ENCODE peak calls at places on chromosomes 4 and X, in nine cellular contexts. One of them, this sample, is unnamed.

GRCh38 chrX:11944486-11944885 is 186.4 kb downstream of the MSL3 start:
- DNase-seq in PC-3: peak; percentile 66
- DNase-seq in GM23248: peak; percentile 27
- DNase-seq in GM23338: peak; percentile 74
- DNase-seq in neural progenitor cell: peak; percentile 57
- DNase-seq in hepatocyte: peak; percentile 49
- DNase-seq in SK-N-SH: peak; percentile 26
- DNase-seq in HCT116: no peak
- DNase-seq in MM.1S: no peak
- DNase-seq in this sample: peak; percentile 3

GRCh38 chr4:150794706-150795105 is 212.8 kb downstream of the MAB21L2 start:
- DNase-seq in PC-3: no peak
- DNase-seq in GM23248: no peak
- DNase-seq in GM23338: no peak
- DNase-seq in neural progenitor cell: no peak
- DNase-seq in hepatocyte: no peak
- DNase-seq in SK-N-SH: no peak
- DNase-seq in HCT116: no peak
- DNase-seq in MM.1S: no peak
- DNase-seq in this sample: no peak

GRCh38 chr4:153792007-153792892 is 3.4 kb upstream of the SFRP2 start:
- DNase-seq in PC-3: no peak
- DNase-seq in GM23248: peak; percentile 81
- DNase-seq in GM23338: peak; percentile 96
- DNase-seq in neural progenitor cell: peak; percentile 90
- DNase-seq in hepatocyte: peak; percentile 78
- DNase-seq in SK-N-SH: peak; percentile 82
- DNase-seq in HCT116: no peak
- DNase-seq in MM.1S: no peak
- DNase-seq in this sample: no peak

GRCh38 chr4:150769845-150770244 is 187.9 kb downstream of the MAB21L2 start:
- DNase-seq in PC-3: peak; percentile 44
- DNase-seq in GM23248: no peak
- DNase-seq in GM23338: no peak
- DNase-seq in neural progenitor cell: no peak
- DNase-seq in hepatocyte: no peak
- DNase-seq in SK-N-SH: no peak
- DNase-seq in HCT116: peak; percentile 66
- DNase-seq in MM.1S: no peak
- DNase-seq in this sample: no peak

GRCh38 chr4:159003420-159004253 is 99.2 kb upstream of the RAPGEF2 start:
- DNase-seq in PC-3: no peak
- DNase-seq in GM23248: peak; percentile 52
- DNase-seq in GM23338: no peak
- DNase-seq in neural progenitor cell: no peak
- DNase-seq in hepatocyte: no peak
- DNase-seq in SK-N-SH: no peak
- DNase-seq in HCT116: no peak
- DNase-seq in MM.1S: no peak
- DNase-seq in this sample: no peak

GRCh38 chrX:140572724-140573123 is 67.9 kb upstream of the SOX3 start:
- DNase-seq in PC-3: peak; percentile 62
- DNase-seq in GM23248: peak; percentile 42
- DNase-seq in GM23338: peak; percentile 64
- DNase-seq in neural progenitor cell: peak; percentile 64
- DNase-seq in hepatocyte: peak; percentile 52
- DNase-seq in SK-N-SH: peak; percentile 21
- DNase-seq in HCT116: no peak
- DNase-seq in MM.1S: peak; percentile 49
- DNase-seq in this sample: peak; percentile 31

GRCh38 chr4:100009490-100009889 is 59.4 kb upstream of the H2AZ1 start:
- DNase-seq in PC-3: peak; percentile 64
- DNase-seq in GM23248: no peak
- DNase-seq in GM23338: no peak
- DNase-seq in neural progenitor cell: no peak
- DNase-seq in hepatocyte: no peak
- DNase-seq in SK-N-SH: no peak
- DNase-seq in HCT116: no peak
- DNase-seq in MM.1S: no peak
- DNase-seq in this sample: no peak

GRCh38 chrX:103453655-103454054 is 65.6 kb downstream of the RAB40A start:
- DNase-seq in PC-3: peak; percentile 92
- DNase-seq in GM23248: peak; percentile 93
- DNase-seq in GM23338: no peak
- DNase-seq in neural progenitor cell: no peak
- DNase-seq in hepatocyte: peak; percentile 23
- DNase-seq in SK-N-SH: no peak
- DNase-seq in HCT116: no peak
- DNase-seq in MM.1S: no peak
- DNase-seq in this sample: no peak

GRCh38 chr4:2689825-2690700 is 66.1 kb downstream of the TNIP2 start:
- DNase-seq in PC-3: no peak
- DNase-seq in GM23248: no peak
- DNase-seq in GM23338: no peak
- DNase-seq in neural progenitor cell: no peak
- DNase-seq in hepatocyte: no peak
- DNase-seq in SK-N-SH: no peak
- DNase-seq in HCT116: no peak
- DNase-seq in MM.1S: no peak
- DNase-seq in this sample: peak; percentile 67

GRCh38 chr4:144831971-144832370 is 186.0 kb downstream of the HHIP start:
- DNase-seq in PC-3: peak; percentile 19
- DNase-seq in GM23248: no peak
- DNase-seq in GM23338: no peak
- DNase-seq in neural progenitor cell: no peak
- DNase-seq in hepatocyte: no peak
- DNase-seq in SK-N-SH: no peak
- DNase-seq in HCT116: no peak
- DNase-seq in MM.1S: peak; percentile 58
- DNase-seq in this sample: no peak

GRCh38 chr4:121192500-121192899 is 28.4 kb upstream of the TNIP3 start:
- DNase-seq in PC-3: peak; percentile 51
- DNase-seq in GM23248: peak; percentile 73
- DNase-seq in GM23338: peak; percentile 67
- DNase-seq in neural progenitor cell: peak; percentile 56
- DNase-seq in hepatocyte: peak; percentile 64
- DNase-seq in SK-N-SH: peak; percentile 15
- DNase-seq in HCT116: peak; percentile 33
- DNase-seq in MM.1S: peak; percentile 53
- DNase-seq in this sample: peak; percentile 54

GRCh38 chr4:77385124-77385969 is 220.3 kb upstream of the CXCL13 start:
- DNase-seq in PC-3: peak; percentile 61
- DNase-seq in GM23248: peak; percentile 77
- DNase-seq in GM23338: peak; percentile 77
- DNase-seq in neural progenitor cell: peak; percentile 78
- DNase-seq in hepatocyte: peak; percentile 77
- DNase-seq in SK-N-SH: peak; percentile 22
- DNase-seq in HCT116: peak; percentile 54
- DNase-seq in MM.1S: peak; percentile 61
- DNase-seq in this sample: peak; percentile 55

GRCh38 chr4:118076958-118077766 is 42.9 kb downstream of the NDST3 start:
- DNase-seq in PC-3: peak; percentile 46
- DNase-seq in GM23248: peak; percentile 57
- DNase-seq in GM23338: peak; percentile 87
- DNase-seq in neural progenitor cell: peak; percentile 52
- DNase-seq in hepatocyte: peak; percentile 30
- DNase-seq in SK-N-SH: peak; percentile 24
- DNase-seq in HCT116: peak; percentile 32
- DNase-seq in MM.1S: peak; percentile 42
- DNase-seq in this sample: peak; percentile 41

GRCh38 chr4:80182237-80182866 is 15.0 kb upstream of the PRDM8 start:
- DNase-seq in PC-3: no peak
- DNase-seq in GM23248: peak; percentile 13
- DNase-seq in GM23338: no peak
- DNase-seq in neural progenitor cell: no peak
- DNase-seq in hepatocyte: no peak
- DNase-seq in SK-N-SH: no peak
- DNase-seq in HCT116: no peak
- DNase-seq in MM.1S: no peak
- DNase-seq in this sample: no peak

GRCh38 chr4:7507381-7507780 is 72.7 kb upstream of the PSAPL1 start:
- DNase-seq in PC-3: no peak
- DNase-seq in GM23248: no peak
- DNase-seq in GM23338: no peak
- DNase-seq in neural progenitor cell: no peak
- DNase-seq in hepatocyte: no peak
- DNase-seq in SK-N-SH: no peak
- DNase-seq in HCT116: no peak
- DNase-seq in MM.1S: no peak
- DNase-seq in this sample: no peak
- TF ChIP-seq EZH2phosphoT487 in PC-3: no peak
- TF ChIP-seq EZH2phosphoT487 in GM23248: no peak
- TF ChIP-seq EZH2phosphoT487 in GM23338: no peak
- TF ChIP-seq EZH2phosphoT487 in neural progenitor cell: no peak
- TF ChIP-seq EZH2phosphoT487 in hepatocyte: no peak
- TF ChIP-seq EZH2phosphoT487 in SK-N-SH: no peak
- TF ChIP-seq EZH2phosphoT487 in HCT116: no peak
- TF ChIP-seq EZH2phosphoT487 in MM.1S: no peak
- TF ChIP-seq EZH2phosphoT487 in this sample: no peak

GRCh38 chrX:19176901-19177630 is 54.8 kb upstream of the ADGRG2 start:
- DNase-seq in PC-3: no peak
- DNase-seq in GM23248: no peak
- DNase-seq in GM23338: no peak
- DNase-seq in neural progenitor cell: no peak
- DNase-seq in hepatocyte: no peak
- DNase-seq in SK-N-SH: no peak
- DNase-seq in HCT116: no peak
- DNase-seq in MM.1S: no peak
- DNase-seq in this sample: no peak

GRCh38 chrX:19172741-19173140 is 50.5 kb upstream of the ADGRG2 start:
- DNase-seq in PC-3: peak; percentile 9
- DNase-seq in GM23248: no peak
- DNase-seq in GM23338: no peak
- DNase-seq in neural progenitor cell: no peak
- DNase-seq in hepatocyte: no peak
- DNase-seq in SK-N-SH: no peak
- DNase-seq in HCT116: no peak
- DNase-seq in MM.1S: no peak
- DNase-seq in this sample: no peak

GRCh38 chrX:19178402-19178801 is 56.1 kb upstream of the ADGRG2 start:
- DNase-seq in PC-3: no peak
- DNase-seq in GM23248: no peak
- DNase-seq in GM23338: no peak
- DNase-seq in neural progenitor cell: no peak
- DNase-seq in hepatocyte: no peak
- DNase-seq in SK-N-SH: no peak
- DNase-seq in HCT116: no peak
- DNase-seq in MM.1S: no peak
- DNase-seq in this sample: no peak

GRCh38 chrX:19177710-19178109 is 55.4 kb upstream of the ADGRG2 start:
- DNase-seq in PC-3: no peak
- DNase-seq in GM23248: no peak
- DNase-seq in GM23338: no peak
- DNase-seq in neural progenitor cell: no peak
- DNase-seq in hepatocyte: no peak
- DNase-seq in SK-N-SH: no peak
- DNase-seq in HCT116: no peak
- DNase-seq in MM.1S: no peak
- DNase-seq in this sample: no peak

GRCh38 chrX:19174401-19175025 is 52.2 kb upstream of the ADGRG2 start:
- DNase-seq in PC-3: peak; percentile 91
- DNase-seq in GM23248: peak; percentile 69
- DNase-seq in GM23338: no peak
- DNase-seq in neural progenitor cell: no peak
- DNase-seq in hepatocyte: peak; percentile 49
- DNase-seq in SK-N-SH: no peak
- DNase-seq in HCT116: no peak
- DNase-seq in MM.1S: no peak
- DNase-seq in this sample: no peak
- TF ChIP-seq EZH2phosphoT487 in PC-3: no peak
- TF ChIP-seq EZH2phosphoT487 in GM23248: no peak
- TF ChIP-seq EZH2phosphoT487 in GM23338: no peak
- TF ChIP-seq EZH2phosphoT487 in neural progenitor cell: no peak
- TF ChIP-seq EZH2phosphoT487 in hepatocyte: no peak
- TF ChIP-seq EZH2phosphoT487 in SK-N-SH: no peak
- TF ChIP-seq EZH2phosphoT487 in HCT116: no peak
- TF ChIP-seq EZH2phosphoT487 in MM.1S: no peak
- TF ChIP-seq EZH2phosphoT487 in this sample: no peak

DNA sequence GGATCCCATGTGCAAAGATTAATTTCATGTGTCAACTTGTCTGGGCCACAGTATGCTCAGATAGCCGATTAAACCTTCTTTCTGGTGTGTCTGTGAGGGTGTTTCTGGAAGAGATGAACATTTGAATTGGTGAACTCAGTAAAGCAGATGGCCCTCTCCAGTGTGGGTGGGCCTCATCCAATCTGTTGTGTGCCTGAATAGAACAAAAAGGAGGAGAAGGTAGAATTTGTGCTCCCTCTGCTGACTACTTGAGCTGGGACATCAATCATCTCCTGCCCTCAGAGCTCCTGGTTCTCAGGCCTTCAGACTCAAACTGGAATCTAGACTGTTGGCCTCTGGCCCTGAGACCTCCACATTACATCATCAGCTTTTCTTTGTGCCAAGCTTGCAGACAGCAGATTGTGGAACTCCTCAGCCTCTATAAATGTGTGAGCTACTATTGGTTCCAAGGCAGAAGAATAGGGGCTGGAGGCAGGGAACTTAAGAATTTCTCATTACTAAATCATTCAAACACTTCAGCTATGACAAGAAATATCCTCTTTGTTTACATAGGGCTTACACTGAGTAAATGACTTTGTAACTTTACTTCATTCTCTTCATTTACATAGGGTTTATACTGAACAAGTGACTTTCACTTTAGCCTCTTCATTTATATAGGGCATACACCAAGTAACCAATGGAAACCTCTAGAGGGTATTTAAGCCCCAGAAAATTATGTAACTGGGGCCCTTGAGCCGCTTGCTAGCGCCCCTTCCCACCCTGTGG is 87.0 kb upstream of the NWD2 start:
- DNase-seq in PC-3: no peak
- DNase-seq in GM23248: no peak
- DNase-seq in GM23338: peak; percentile 2
- DNase-seq in neural progenitor cell: no peak
- DNase-seq in hepatocyte: peak; percentile 43
- DNase-seq in SK-N-SH: no peak
- DNase-seq in HCT116: no peak
- DNase-seq in MM.1S: no peak
- DNase-seq in this sample: no peak
- TF ChIP-seq EZH2phosphoT487 in PC-3: no peak
- TF ChIP-seq EZH2phosphoT487 in GM23248: no peak
- TF ChIP-seq EZH2phosphoT487 in GM23338: no peak
- TF ChIP-seq EZH2phosphoT487 in neural progenitor cell: no peak
- TF ChIP-seq EZH2phosphoT487 in hepatocyte: peak; percentile 98
- TF ChIP-seq EZH2phosphoT487 in SK-N-SH: no peak
- TF ChIP-seq EZH2phosphoT487 in HCT116: no peak
- TF ChIP-seq EZH2phosphoT487 in MM.1S: no peak
- TF ChIP-seq EZH2phosphoT487 in this sample: no peak

DNA sequence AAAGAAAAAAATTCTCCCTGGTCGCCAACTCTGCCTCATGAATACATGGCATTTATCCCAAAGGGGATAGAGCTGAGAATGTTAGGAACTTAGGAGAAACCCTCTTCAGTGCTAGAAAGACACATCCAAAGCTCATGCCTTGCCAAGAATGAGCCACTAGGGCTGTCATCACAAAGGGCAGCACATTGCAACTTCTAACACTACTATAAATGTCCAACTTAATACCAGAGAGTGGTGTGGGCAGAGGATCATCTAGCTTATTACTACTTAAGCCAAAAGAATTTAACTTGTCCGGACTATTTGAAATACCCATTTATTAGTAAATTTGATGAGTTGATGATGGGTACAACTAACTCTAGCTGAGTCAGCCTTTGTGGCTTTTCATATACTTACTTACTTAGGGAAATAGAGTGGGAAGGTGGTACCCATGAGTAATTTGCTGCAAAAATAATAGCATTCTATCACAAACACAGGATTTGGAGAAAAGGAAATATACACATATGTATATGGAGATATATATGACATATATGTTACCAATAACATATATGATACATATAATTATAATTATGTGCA is 66.3 kb upstream of the GAB1 start:
- DNase-seq in PC-3: no peak
- DNase-seq in GM23248: peak; percentile 76
- DNase-seq in GM23338: no peak
- DNase-seq in neural progenitor cell: no peak
- DNase-seq in hepatocyte: no peak
- DNase-seq in SK-N-SH: no peak
- DNase-seq in HCT116: no peak
- DNase-seq in MM.1S: no peak
- DNase-seq in this sample: no peak
- TF ChIP-seq EZH2phosphoT487 in PC-3: no peak
- TF ChIP-seq EZH2phosphoT487 in GM23248: peak; percentile 89
- TF ChIP-seq EZH2phosphoT487 in GM23338: no peak
- TF ChIP-seq EZH2phosphoT487 in neural progenitor cell: no peak
- TF ChIP-seq EZH2phosphoT487 in hepatocyte: peak; percentile 51
- TF ChIP-seq EZH2phosphoT487 in SK-N-SH: no peak
- TF ChIP-seq EZH2phosphoT487 in HCT116: no peak
- TF ChIP-seq EZH2phosphoT487 in MM.1S: no peak
- TF ChIP-seq EZH2phosphoT487 in this sample: no peak